ENCODE peak calls at places on chromosomes 4 and X, in four cellular contexts. L is fibroblast of pulmonary artery, W is psoas muscle, P is left lung. H is an unnamed sample.
A peak's percentile ranks its signal among the peaks of the same experiment; 100 is the strongest.

GRCh38 chrX:53190363-53190960 is 34.5 kb downstream of the KDM5C start:
- DNase-seq in L (peak; percentile 3), W (no peak), P (no peak), H (no peak)

GRCh38 chrX:13102636-13103035 is 58.2 kb upstream of the FAM9C start:
- DNase-seq in L (peak; percentile 44), W (no peak), P (no peak), H (no peak)

GRCh38 chr4:45453258-45453841 is 670.5 kb downstream of the GABRG1 start:
- DNase-seq in L (peak; percentile 27), W (no peak), P (no peak), H (no peak)

GRCh38 chr4:35982318-35982717 is 262.0 kb downstream of the ARAP2 start:
- DNase-seq in L (no peak), W (no peak), P (no peak), H (no peak)

GRCh38 chrX:107729558-107730297 is 45.9 kb downstream of the TSC22D3 start:
- DNase-seq in L (peak; percentile 57), W (peak; percentile 83), P (no peak), H (no peak)

GRCh38 chrX:39427492-39428289 is 626.4 kb downstream of the MID1IP1 start:
- DNase-seq in L (peak; percentile 26), W (no peak), P (no peak), H (no peak)

GRCh38 chr4:3644849-3645627 is 112.8 kb upstream of the LRPAP1 start:
- DNase-seq in L (no peak), W (no peak), P (peak; percentile 74), H (no peak)

GRCh38 chr4:86613734-86614133 is 19.6 kb downstream of the PTPN13 start:
- DNase-seq in L (no peak), W (no peak), P (no peak), H (no peak)

GRCh38 chr4:183362916-183363542 is 40.8 kb upstream of the CLDN24 start:
- DNase-seq in L (peak; percentile 53), W (no peak), P (no peak), H (no peak)

GRCh38 chrX:132023896-132024386 is 839 bp downstream of the STK26 start:
- DNase-seq in L (no peak), W (peak; percentile 36), P (peak; percentile 84), H (no peak)

GRCh38 chr4:186719925-186720694 is 3.5 kb downstream of the FAT1 start:
- DNase-seq in L (peak; percentile 75), W (no peak), P (no peak), H (no peak)

GRCh38 chrX:23317799-23318724 is 16.6 kb upstream of the PTCHD1 start:
- DNase-seq in L (peak; percentile 8), W (no peak), P (peak; percentile 51), H (no peak)

GRCh38 chr4:73250642-73251041 is 8.0 kb downstream of the ANKRD17 start:
- DNase-seq in L (no peak), W (no peak), P (no peak), H (no peak)

GRCh38 chr4:73248821-73249220 is 9.8 kb downstream of the ANKRD17 start:
- DNase-seq in L (no peak), W (no peak), P (no peak), H (no peak)

GRCh38 chr4:73248416-73248815 is 10.2 kb downstream of the ANKRD17 start:
- DNase-seq in L (no peak), W (no peak), P (no peak), H (no peak)

GRCh38 chr4:73244941-73245601 is 13.5 kb downstream of the ANKRD17 start:
- DNase-seq in L (no peak), W (no peak), P (no peak), H (no peak)

GRCh38 chr4:73245955-73246354 is 12.6 kb downstream of the ANKRD17 start:
- DNase-seq in L (no peak), W (no peak), P (no peak), H (no peak)
- TF ChIP-seq CTCF in L (no peak), W (no peak), P (no peak), H (no peak)

GRCh38 chrX:150688911-150689451 is 4.2 kb upstream of the MTMR1 start:
- DNase-seq in L (peak; percentile 76), W (no peak), P (no peak), H (no peak)

GRCh38 chrX:150683112-150683511 is 10.1 kb upstream of the MTMR1 start:
- DNase-seq in L (no peak), W (no peak), P (no peak), H (no peak)

GRCh38 chrX:150680974-150681373 is 12.2 kb upstream of the MTMR1 start:
- DNase-seq in L (peak; percentile 49), W (no peak), P (no peak), H (no peak)

DNA sequence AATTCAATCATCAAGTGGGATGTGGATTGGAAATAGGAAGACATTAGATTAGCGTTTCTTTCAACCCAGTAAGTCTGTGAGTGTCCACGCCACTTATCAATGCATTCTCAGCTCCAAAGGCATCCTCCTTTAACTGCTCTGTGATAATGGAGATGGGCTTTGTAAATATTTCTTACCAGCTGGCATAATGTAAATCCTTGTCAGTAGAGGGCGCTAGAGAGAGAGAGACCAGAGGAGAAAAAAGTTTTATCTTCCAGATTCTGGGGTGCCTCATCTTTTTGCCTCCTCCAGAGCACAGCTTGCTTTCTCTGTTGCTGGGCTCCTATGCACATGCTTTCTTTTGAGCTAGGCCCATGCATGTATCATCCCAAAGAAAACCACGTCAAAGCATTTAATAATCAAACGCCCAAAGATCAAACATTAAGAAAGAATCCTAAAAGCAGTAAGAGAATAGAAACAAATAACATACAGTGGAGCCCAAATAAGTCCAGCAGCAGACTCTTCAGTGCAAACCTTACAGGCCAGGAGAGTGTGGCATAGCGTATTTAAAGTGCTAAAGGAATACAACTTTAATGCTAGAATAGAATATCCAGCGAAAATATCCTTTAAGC is 9.6 kb upstream of the MTMR1 start:
- DNase-seq in L (peak; percentile 56), W (no peak), P (no peak), H (no peak)
- TF ChIP-seq CTCF in L (peak; percentile 51), W (peak; percentile 54), P (peak; percentile 33), H (peak; percentile 72)

GRCh38 chr4:47031011-47031678 is at the start of gene GABRB1:
- DNase-seq in L (peak; percentile 61), W (peak; percentile 55), P (peak; percentile 81), H (peak; percentile 75)

GRCh38 chr4:47031713-47032404 is 492 bp downstream of the GABRB1 start:
- DNase-seq in L (no peak), W (no peak), P (no peak), H (no peak)

GRCh38 chr4:47038263-47038662 is 6.9 kb downstream of the GABRB1 start:
- DNase-seq in L (no peak), W (no peak), P (no peak), H (no peak)

DNA sequence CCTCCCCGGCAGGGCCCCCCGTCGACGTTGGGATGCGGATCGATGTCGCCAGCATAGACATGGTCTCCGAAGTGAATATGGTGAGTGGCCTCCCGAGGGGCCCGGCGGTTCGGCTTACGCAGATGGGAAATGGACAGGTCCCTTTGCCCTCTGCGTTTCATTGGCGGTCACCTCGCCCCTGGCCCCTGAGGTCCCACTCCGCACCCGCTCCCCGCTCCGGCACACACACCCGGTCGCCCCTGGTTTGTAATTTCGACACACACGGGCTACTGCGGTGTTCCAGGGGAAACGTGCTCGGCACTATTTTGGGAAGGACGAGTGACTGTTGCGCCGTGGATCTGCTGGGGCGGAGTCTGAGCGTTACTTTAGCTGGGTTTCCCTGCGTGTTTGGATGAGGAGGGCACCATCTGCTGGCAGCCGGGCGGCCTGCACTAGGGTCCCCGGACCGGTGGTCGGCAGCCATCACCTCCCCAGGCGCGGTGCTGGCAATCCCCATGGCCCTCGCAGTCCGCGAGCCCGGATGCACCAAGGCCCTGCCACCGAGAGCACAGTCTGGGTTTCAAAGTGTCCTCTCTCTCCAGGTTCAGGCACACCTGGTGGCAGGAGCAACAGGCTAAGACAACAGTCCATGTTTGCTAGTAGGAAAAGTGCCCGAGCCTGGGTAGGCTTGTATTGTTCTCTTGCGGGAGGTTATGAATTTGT is 1.2 kb downstream of the GABRB1 start:
- DNase-seq in L (peak; percentile 60), W (no peak), P (peak; percentile 82), H (peak; percentile 81)
- TF ChIP-seq CTCF in L (peak; percentile 76), W (no peak), P (peak; percentile 50), H (peak; percentile 94)

GRCh38 chr4:41879552-41879951 is 55.7 kb upstream of the TMEM33 start:
- DNase-seq in L (no peak), W (no peak), P (no peak), H (no peak)
- TF ChIP-seq CTCF in L (no peak), W (no peak), P (no peak), H (no peak)

GRCh38 chrX:135384161-135384836 is 37.4 kb upstream of the SMIM10L2A start:
- DNase-seq in L (no peak), W (no peak), P (no peak), H (no peak)
- TF ChIP-seq CTCF in L (no peak), W (no peak), P (no peak), H (no peak)

H was measured in type B pancreatic cell.